ENCODE peak calls at places on chromosomes 13 and 19, in ten cellular contexts. Y is stimulated activated CD8-positive, alpha-beta memory T cell treated with anti-CD3 and anti-CD28 coated beads, Interleukin-7, amount 100 ng/mL, for 48 hours; L is GM18507; Q is activated effector memory CD4-positive, alpha-beta T cell treated with anti-CD3 and anti-CD28 coated beads, Interleukin-2, amount 50 U/mL, for 16 hours; B is HCT116; N is left colon; E is HAP-1; U is effector CD4-positive, alpha-beta T cell; H is trophoblast cell; D is endothelial cell. R is an unnamed sample.
A peak's percentile ranks its signal among the peaks of the same experiment; 100 is the strongest.

GRCh38 chr19:41813911-41814310 is 17.5 kb downstream of the CEACAM3 start:
- DNase-seq in Y (no peak), L (no peak), Q (no peak), B (no peak), N (no peak), E (no peak), U (no peak), H (no peak), D (no peak), R (no peak)

GRCh38 chr19:7515091-7515470 is 822 bp upstream of the ZNF358 start:
- DNase-seq in Y (no peak), L (no peak), Q (no peak), B (no peak), N (peak; percentile 69), E (no peak), U (no peak), H (no peak), D (no peak), R (no peak)

GRCh38 chr13:111241862-111242261 is 78.6 kb upstream of the TEX29 start:
- DNase-seq in Y (no peak), L (no peak), Q (no peak), B (no peak), N (no peak), E (no peak), U (no peak), H (no peak), D (no peak), R (no peak)

GRCh38 chr13:70043685-70044084 is 63.9 kb upstream of the ATXN8OS start:
- DNase-seq in Y (no peak), L (no peak), Q (no peak), B (no peak), N (no peak), E (no peak), U (no peak), H (peak; percentile 6), D (no peak), R (no peak)

GRCh38 chr19:46620716-46621115 is 4.2 kb downstream of the PTGIR start:
- DNase-seq in Y (no peak), L (no peak), Q (no peak), B (no peak), N (no peak), E (no peak), U (no peak), H (no peak), D (no peak), R (no peak)

GRCh38 chr13:57631607-57632275 is at the start of gene PCDH17:
- DNase-seq in Y (no peak), L (no peak), Q (no peak), B (no peak), N (no peak), E (peak; percentile 80), U (no peak), H (no peak), D (peak; percentile 32), R (peak; percentile 84)

GRCh38 chr13:109154546-109154945 is 525.1 kb downstream of the MYO16 start:
- DNase-seq in Y (no peak), L (no peak), Q (no peak), B (no peak), N (no peak), E (no peak), U (no peak), H (peak; percentile 14), D (no peak), R (no peak)

GRCh38 chr13:78862460-78862859 is 203.5 kb upstream of the OBI1 start:
- DNase-seq in Y (no peak), L (no peak), Q (no peak), B (no peak), N (no peak), E (no peak), U (no peak), H (no peak), D (no peak), R (no peak)

GRCh38 chr19:8629184-8629583 is 1.2 kb upstream of the NFILZ start:
- DNase-seq in Y (no peak), L (no peak), Q (no peak), B (no peak), N (no peak), E (no peak), U (no peak), H (no peak), D (no peak), R (no peak)

GRCh38 chr19:48444129-48444932 is 1.5 kb upstream of the GRWD1 start:
- DNase-seq in Y (no peak), L (no peak), Q (no peak), B (no peak), N (no peak), E (no peak), U (no peak), H (no peak), D (no peak), R (no peak)

GRCh38 chr19:55228403-55229031 is at the start of gene TMEM86B:
- DNase-seq in Y (no peak), L (no peak), Q (no peak), B (no peak), N (no peak), E (no peak), U (no peak), H (no peak), D (no peak), R (no peak)

R was measured in Ammon's horn.